ENCODE peak calls at places on chromosomes 3 and 15, in nine cellular contexts. One of them, this sample, is unnamed.
A peak's percentile ranks its signal among the peaks of the same experiment; 100 is the strongest.

GRCh38 chr15:83200162-83200561 is 7.5 kb downstream of the HDGFL3 start:
- DNase-seq in breast epithelium: no peak
- DNase-seq in lower lobe of right lung: no peak
- DNase-seq in right atrium auricular region: no peak
- DNase-seq in omental fat pad: no peak
- DNase-seq in uterus: no peak
- DNase-seq in neural crest cell: no peak
- DNase-seq in AG09319: no peak
- DNase-seq in HL-60: no peak
- DNase-seq in this sample: no peak

GRCh38 chr15:63019539-63020109 is 22.9 kb upstream of the TPM1 start:
- DNase-seq in lower lobe of right lung: no peak
- DNase-seq in omental fat pad: no peak
- DNase-seq in right atrium auricular region: no peak
- DNase-seq in AG09319: no peak
- DNase-seq in breast epithelium: peak; percentile 82
- DNase-seq in HL-60: no peak
- DNase-seq in uterus: peak; percentile 61
- DNase-seq in neural crest cell: no peak
- DNase-seq in this sample: no peak

GRCh38 chr3:172803489-172803888 is 53.0 kb downstream of the ECT2 start:
- DNase-seq in omental fat pad: no peak
- DNase-seq in neural crest cell: no peak
- DNase-seq in breast epithelium: no peak
- DNase-seq in AG09319: no peak
- DNase-seq in right atrium auricular region: no peak
- DNase-seq in uterus: no peak
- DNase-seq in lower lobe of right lung: no peak
- DNase-seq in HL-60: no peak
- DNase-seq in this sample: no peak

GRCh38 chr15:25716414-25717102 is 146.6 kb downstream of the ATP10A start:
- DNase-seq in neural crest cell: no peak
- DNase-seq in uterus: no peak
- DNase-seq in AG09319: no peak
- DNase-seq in lower lobe of right lung: no peak
- DNase-seq in omental fat pad: no peak
- DNase-seq in right atrium auricular region: no peak
- DNase-seq in HL-60: no peak
- DNase-seq in breast epithelium: no peak
- DNase-seq in this sample: no peak

GRCh38 chr3:49656541-49657112 is 17.5 kb upstream of the APEH start:
- DNase-seq in HL-60: peak; percentile 75
- DNase-seq in AG09319: no peak
- DNase-seq in breast epithelium: no peak
- DNase-seq in uterus: no peak
- DNase-seq in neural crest cell: no peak
- DNase-seq in lower lobe of right lung: no peak
- DNase-seq in omental fat pad: no peak
- DNase-seq in right atrium auricular region: no peak
- DNase-seq in this sample: no peak

GRCh38 chr3:114365909-114366308 is 72.1 kb downstream of the TIGIT start:
- DNase-seq in uterus: no peak
- DNase-seq in neural crest cell: no peak
- DNase-seq in breast epithelium: no peak
- DNase-seq in lower lobe of right lung: no peak
- DNase-seq in omental fat pad: no peak
- DNase-seq in right atrium auricular region: no peak
- DNase-seq in HL-60: no peak
- DNase-seq in AG09319: no peak
- DNase-seq in this sample: no peak

GRCh38 chr3:128764863-128765262 is 38.9 kb downstream of the RAB7A start:
- DNase-seq in right atrium auricular region: no peak
- DNase-seq in breast epithelium: no peak
- DNase-seq in uterus: no peak
- DNase-seq in neural crest cell: no peak
- DNase-seq in AG09319: no peak
- DNase-seq in omental fat pad: no peak
- DNase-seq in HL-60: no peak
- DNase-seq in lower lobe of right lung: no peak
- DNase-seq in this sample: no peak

GRCh38 chr3:34352932-34353331 is 554.5 kb downstream of the PDCD6IP start:
- DNase-seq in AG09319: no peak
- DNase-seq in uterus: no peak
- DNase-seq in omental fat pad: no peak
- DNase-seq in neural crest cell: no peak
- DNase-seq in right atrium auricular region: no peak
- DNase-seq in lower lobe of right lung: no peak
- DNase-seq in breast epithelium: no peak
- DNase-seq in HL-60: no peak
- DNase-seq in this sample: no peak

GRCh38 chr3:27171113-27171512 is 198.1 kb downstream of the NEK10 start:
- DNase-seq in omental fat pad: no peak
- DNase-seq in HL-60: peak; percentile 73
- DNase-seq in right atrium auricular region: no peak
- DNase-seq in lower lobe of right lung: no peak
- DNase-seq in uterus: no peak
- DNase-seq in AG09319: no peak
- DNase-seq in neural crest cell: no peak
- DNase-seq in breast epithelium: no peak
- DNase-seq in this sample: no peak

GRCh38 chr3:40317061-40317676 is 7.7 kb downstream of the EIF1B start:
- DNase-seq in breast epithelium: no peak
- DNase-seq in neural crest cell: peak; percentile 40
- DNase-seq in right atrium auricular region: no peak
- DNase-seq in lower lobe of right lung: no peak
- DNase-seq in AG09319: no peak
- DNase-seq in omental fat pad: no peak
- DNase-seq in HL-60: peak; percentile 57
- DNase-seq in uterus: peak; percentile 38
- DNase-seq in this sample: peak; percentile 56

GRCh38 chr3:105513886-105514285 is 147.2 kb downstream of the ALCAM start:
- DNase-seq in AG09319: no peak
- DNase-seq in lower lobe of right lung: no peak
- DNase-seq in breast epithelium: no peak
- DNase-seq in omental fat pad: no peak
- DNase-seq in neural crest cell: no peak
- DNase-seq in uterus: no peak
- DNase-seq in HL-60: no peak
- DNase-seq in right atrium auricular region: no peak
- DNase-seq in this sample: no peak

GRCh38 chr3:124504332-124505059 is 225.8 kb upstream of the UMPS start:
- DNase-seq in lower lobe of right lung: no peak
- DNase-seq in uterus: no peak
- DNase-seq in AG09319: peak; percentile 18
- DNase-seq in right atrium auricular region: no peak
- DNase-seq in omental fat pad: no peak
- DNase-seq in HL-60: no peak
- DNase-seq in breast epithelium: no peak
- DNase-seq in neural crest cell: no peak
- DNase-seq in this sample: no peak

GRCh38 chr15:63157891-63158431 is 684 bp upstream of the RPS27L start:
- DNase-seq in AG09319: peak; percentile 61
- DNase-seq in right atrium auricular region: peak; percentile 71
- DNase-seq in neural crest cell: peak; percentile 50
- DNase-seq in breast epithelium: no peak
- DNase-seq in lower lobe of right lung: no peak
- DNase-seq in HL-60: no peak
- DNase-seq in omental fat pad: peak; percentile 34
- DNase-seq in uterus: peak; percentile 70
- DNase-seq in this sample: peak; percentile 58

GRCh38 chr15:42092666-42093445 is 1.5 kb downstream of the PLA2G4D start:
- DNase-seq in neural crest cell: no peak
- DNase-seq in omental fat pad: no peak
- DNase-seq in AG09319: no peak
- DNase-seq in HL-60: no peak
- DNase-seq in right atrium auricular region: peak; percentile 40
- DNase-seq in lower lobe of right lung: no peak
- DNase-seq in uterus: no peak
- DNase-seq in breast epithelium: no peak
- DNase-seq in this sample: no peak

GRCh38 chr3:98556164-98557130 is 24.7 kb downstream of the GPR15 start:
- DNase-seq in HL-60: no peak
- DNase-seq in uterus: no peak
- DNase-seq in lower lobe of right lung: no peak
- DNase-seq in breast epithelium: no peak
- DNase-seq in neural crest cell: no peak
- DNase-seq in right atrium auricular region: no peak
- DNase-seq in omental fat pad: no peak
- DNase-seq in AG09319: no peak
- DNase-seq in this sample: peak; percentile 54

GRCh38 chr15:41944313-41944940 is 27.9 kb downstream of the EHD4 start:
- DNase-seq in right atrium auricular region: peak; percentile 84
- DNase-seq in AG09319: peak; percentile 67
- DNase-seq in HL-60: no peak
- DNase-seq in omental fat pad: no peak
- DNase-seq in breast epithelium: no peak
- DNase-seq in lower lobe of right lung: no peak
- DNase-seq in neural crest cell: no peak
- DNase-seq in uterus: peak; percentile 52
- DNase-seq in this sample: no peak

GRCh38 chr15:56249080-56249479 is 5.4 kb upstream of the RFX7 start:
- DNase-seq in lower lobe of right lung: no peak
- DNase-seq in right atrium auricular region: no peak
- DNase-seq in breast epithelium: no peak
- DNase-seq in uterus: no peak
- DNase-seq in neural crest cell: no peak
- DNase-seq in omental fat pad: no peak
- DNase-seq in HL-60: no peak
- DNase-seq in AG09319: no peak
- DNase-seq in this sample: no peak
- TF ChIP-seq CTCF in lower lobe of right lung: peak; percentile 17
- TF ChIP-seq CTCF in right atrium auricular region: no peak
- TF ChIP-seq CTCF in breast epithelium: peak; percentile 34
- TF ChIP-seq CTCF in uterus: no peak
- TF ChIP-seq CTCF in neural crest cell: peak; percentile 47
- TF ChIP-seq CTCF in omental fat pad: no peak
- TF ChIP-seq CTCF in HL-60: no peak
- TF ChIP-seq CTCF in AG09319: peak; percentile 18
- TF ChIP-seq CTCF in this sample: peak; percentile 67

DNA sequence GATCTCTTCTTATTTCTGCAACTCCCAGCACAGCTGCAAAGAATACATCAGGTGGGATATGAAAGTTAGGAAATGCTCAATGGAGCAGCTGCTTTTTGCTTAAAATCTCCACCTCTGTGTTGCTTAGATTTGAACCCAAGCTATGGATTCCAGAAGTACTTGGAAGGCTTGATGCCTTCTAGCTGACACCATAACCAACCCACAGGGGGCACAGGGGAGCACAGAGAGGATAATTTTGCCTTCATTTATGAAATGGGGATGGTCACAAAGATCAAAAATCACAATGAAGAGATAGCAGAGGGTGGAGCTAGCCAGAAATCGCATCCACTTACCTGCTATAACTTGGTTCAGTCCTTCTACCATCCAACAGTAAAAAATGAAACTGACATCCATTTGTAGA is 75.7 kb downstream of the DUT start:
- DNase-seq in AG09319: no peak
- DNase-seq in uterus: no peak
- DNase-seq in right atrium auricular region: no peak
- DNase-seq in HL-60: no peak
- DNase-seq in lower lobe of right lung: no peak
- DNase-seq in omental fat pad: no peak
- DNase-seq in neural crest cell: no peak
- DNase-seq in breast epithelium: no peak
- DNase-seq in this sample: no peak
- TF ChIP-seq CTCF in AG09319: peak; percentile 16
- TF ChIP-seq CTCF in uterus: no peak
- TF ChIP-seq CTCF in right atrium auricular region: no peak
- TF ChIP-seq CTCF in HL-60: no peak
- TF ChIP-seq CTCF in lower lobe of right lung: no peak
- TF ChIP-seq CTCF in omental fat pad: no peak
- TF ChIP-seq CTCF in neural crest cell: peak; percentile 26
- TF ChIP-seq CTCF in breast epithelium: no peak
- TF ChIP-seq CTCF in this sample: peak; percentile 14

GRCh38 chr3:5569152-5569551 is 381.6 kb downstream of the EDEM1 start:
- DNase-seq in HL-60: no peak
- DNase-seq in lower lobe of right lung: no peak
- DNase-seq in uterus: no peak
- DNase-seq in neural crest cell: no peak
- DNase-seq in omental fat pad: no peak
- DNase-seq in right atrium auricular region: no peak
- DNase-seq in AG09319: no peak
- DNase-seq in breast epithelium: no peak
- DNase-seq in this sample: no peak

GRCh38 chr3:5572168-5572567 is 384.7 kb downstream of the EDEM1 start:
- DNase-seq in lower lobe of right lung: no peak
- DNase-seq in uterus: no peak
- DNase-seq in right atrium auricular region: no peak
- DNase-seq in breast epithelium: no peak
- DNase-seq in HL-60: no peak
- DNase-seq in neural crest cell: no peak
- DNase-seq in omental fat pad: no peak
- DNase-seq in AG09319: no peak
- DNase-seq in this sample: no peak

GRCh38 chr3:5565026-5565425 is 377.5 kb downstream of the EDEM1 start:
- DNase-seq in omental fat pad: no peak
- DNase-seq in neural crest cell: no peak
- DNase-seq in right atrium auricular region: no peak
- DNase-seq in uterus: no peak
- DNase-seq in lower lobe of right lung: no peak
- DNase-seq in AG09319: no peak
- DNase-seq in HL-60: no peak
- DNase-seq in breast epithelium: no peak
- DNase-seq in this sample: no peak

GRCh38 chr3:5567113-5567512 is 379.6 kb downstream of the EDEM1 start:
- DNase-seq in AG09319: no peak
- DNase-seq in breast epithelium: no peak
- DNase-seq in HL-60: no peak
- DNase-seq in neural crest cell: no peak
- DNase-seq in right atrium auricular region: no peak
- DNase-seq in uterus: no peak
- DNase-seq in lower lobe of right lung: no peak
- DNase-seq in omental fat pad: no peak
- DNase-seq in this sample: no peak

DNA sequence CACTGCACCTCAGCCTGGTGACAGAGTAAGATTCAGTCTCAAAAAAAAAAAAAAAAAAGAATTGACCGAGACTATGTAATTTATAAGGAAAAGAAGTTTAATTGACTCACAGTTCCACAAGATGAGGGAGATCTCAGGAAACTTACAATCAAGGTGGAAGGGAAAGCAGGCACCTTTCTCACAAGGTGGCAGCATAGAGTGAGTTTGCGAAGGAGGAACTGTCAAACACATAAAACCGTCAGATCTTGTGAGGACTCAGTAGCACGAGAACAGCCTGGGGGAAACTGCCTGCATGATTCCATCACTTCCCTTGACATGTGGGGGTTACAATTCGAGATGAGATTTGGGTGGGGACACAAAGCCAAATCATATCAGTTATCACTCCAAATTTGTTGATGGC is 380.9 kb downstream of the EDEM1 start:
- DNase-seq in lower lobe of right lung: no peak
- DNase-seq in AG09319: no peak
- DNase-seq in HL-60: no peak
- DNase-seq in right atrium auricular region: no peak
- DNase-seq in neural crest cell: no peak
- DNase-seq in omental fat pad: no peak
- DNase-seq in breast epithelium: no peak
- DNase-seq in uterus: no peak
- DNase-seq in this sample: no peak
- TF ChIP-seq CTCF in lower lobe of right lung: no peak
- TF ChIP-seq CTCF in AG09319: no peak
- TF ChIP-seq CTCF in HL-60: no peak
- TF ChIP-seq CTCF in right atrium auricular region: no peak
- TF ChIP-seq CTCF in neural crest cell: peak; percentile 51
- TF ChIP-seq CTCF in omental fat pad: no peak
- TF ChIP-seq CTCF in breast epithelium: no peak
- TF ChIP-seq CTCF in uterus: no peak
- TF ChIP-seq CTCF in this sample: peak; percentile 30

GRCh38 chr3:174862101-174862500 is 3.0 kb downstream of the NAALADL2 start:
- DNase-seq in AG09319: no peak
- DNase-seq in right atrium auricular region: no peak
- DNase-seq in neural crest cell: no peak
- DNase-seq in breast epithelium: peak; percentile 53
- DNase-seq in omental fat pad: no peak
- DNase-seq in uterus: no peak
- DNase-seq in lower lobe of right lung: no peak
- DNase-seq in HL-60: no peak
- DNase-seq in this sample: no peak
- TF ChIP-seq CTCF in AG09319: no peak
- TF ChIP-seq CTCF in right atrium auricular region: no peak
- TF ChIP-seq CTCF in neural crest cell: no peak
- TF ChIP-seq CTCF in breast epithelium: peak; percentile 61
- TF ChIP-seq CTCF in omental fat pad: no peak
- TF ChIP-seq CTCF in uterus: no peak
- TF ChIP-seq CTCF in lower lobe of right lung: peak; percentile 32
- TF ChIP-seq CTCF in HL-60: no peak
- TF ChIP-seq CTCF in this sample: peak; percentile 33